ENCODE peak calls at places on chromosomes 6 and 20, in eight cellular contexts. D is IMR-90, V is H9, N is foreskin keratinocyte, K is left ventricle myocardium inferior, O is cardiac muscle cell, X is left lung, F is ovary. W is an unnamed sample. For H3K27me3, the result is how much of the 10 kb centered on the place peaks cover.

GRCh38 chr6:106141441-106142237 is 55.5 kb downstream of the PRDM1 start:
- DNase-seq in D (no peak), V (no peak), N (peak), K (no peak), O (peak), X (no peak), F (no peak), W (no peak)

GRCh38 chr6:39902786-39903465 is 31.3 kb downstream of the MOCS1 start:
- DNase-seq in D (no peak), V (no peak), N (no peak), K (no peak), O (no peak), X (no peak), F (peak), W (no peak)

GRCh38 chr6:89369009-89369408 is 16.5 kb upstream of the UBE2J1 start:
- DNase-seq in D (peak), V (peak), N (no peak), K (peak), O (peak), X (no peak), F (peak), W (no peak)

GRCh38 chr6:38973178-38974057 is 75.2 kb upstream of the GLP1R start:
- DNase-seq in D (peak), V (no peak), N (peak), K (no peak), O (peak), X (no peak), F (no peak), W (peak)

GRCh38 chr6:28659250-28659566 is 133.5 kb downstream of the GPX5 start:
- DNase-seq in D (no peak), V (no peak), N (no peak), K (no peak), O (no peak), X (no peak), F (no peak), W (no peak)

GRCh38 chr20:25314497-25315417 is 66.9 kb downstream of the PYGB start:
- DNase-seq in D (no peak), V (no peak), N (no peak), K (no peak), O (no peak), X (peak), F (no peak), W (no peak)

GRCh38 chr6:399785-400517 is 8.4 kb downstream of the IRF4 start:
- DNase-seq in D (no peak), V (no peak), N (no peak), K (no peak), O (no peak), X (no peak), F (no peak), W (no peak)

GRCh38 chr6:150813319-150813992 is 52.0 kb upstream of the MTHFD1L start:
- DNase-seq in D (peak), V (no peak), N (peak), K (no peak), O (no peak), X (no peak), F (no peak), W (no peak)

GRCh38 chr6:45505470-45505869 is 127.7 kb upstream of the SUPT3H start:
- DNase-seq in D (no peak), V (no peak), N (no peak), K (no peak), O (no peak), X (no peak), F (no peak), W (no peak)

GRCh38 chr6:20409427-20409971 is 7.8 kb downstream of the E2F3 start:
- DNase-seq in D (no peak), V (no peak), N (no peak), K (no peak), O (no peak), X (no peak), F (no peak), W (no peak)

GRCh38 chr20:18672826-18673225 is 85.0 kb downstream of the DTD1 start:
- DNase-seq in D (no peak), V (no peak), N (no peak), K (no peak), O (no peak), X (no peak), F (no peak), W (no peak)

GRCh38 chr6:30615958-30616810 is 859 bp downstream of the PPP1R10 start:
- DNase-seq in D (no peak), V (peak), N (no peak), K (no peak), O (peak), X (no peak), F (no peak), W (no peak)

GRCh38 chr6:168514216-168514615 is 73.2 kb downstream of the SMOC2 start:
- DNase-seq in D (no peak), V (no peak), N (no peak), K (peak), O (peak), X (no peak), F (peak), W (no peak)

GRCh38 chr6:22236626-22237414 is 60.0 kb downstream of the PRL start:
- DNase-seq in D (peak), V (no peak), N (peak), K (no peak), O (no peak), X (no peak), F (no peak), W (peak)

DNA sequence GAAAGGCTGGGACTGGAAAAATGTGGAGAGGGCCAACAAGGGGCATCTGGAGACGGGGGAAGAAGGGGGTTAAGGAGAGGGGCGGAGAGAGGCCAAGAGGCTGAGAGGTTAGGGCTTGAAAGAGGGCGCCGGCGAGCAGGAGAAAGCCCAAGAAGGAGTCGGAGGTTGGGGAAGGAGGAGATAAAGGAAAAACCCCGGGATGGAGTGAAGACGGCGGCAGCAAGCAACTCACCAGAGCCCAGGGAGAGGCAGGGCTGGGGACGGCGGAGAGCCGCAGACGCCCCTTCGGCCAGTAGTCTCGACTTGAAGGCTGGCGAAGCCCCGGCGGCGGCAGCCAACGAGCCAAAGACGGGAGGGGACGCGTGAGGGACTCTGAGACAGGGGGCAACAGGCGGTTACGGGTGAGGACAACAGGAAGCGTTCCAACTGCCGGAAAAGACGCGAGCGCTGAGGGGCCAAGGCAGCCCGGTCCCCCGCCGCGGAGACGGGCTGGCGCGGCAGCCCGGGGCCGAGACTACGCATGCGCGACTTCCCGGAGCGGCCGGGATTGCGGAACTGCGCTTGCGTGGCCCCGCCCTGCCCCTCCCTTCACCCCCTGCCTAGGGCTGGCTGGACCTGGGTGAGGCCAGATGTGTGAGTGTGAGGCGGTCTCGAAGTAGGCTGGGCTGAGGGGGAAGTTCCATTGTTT is at the start of gene STK38:
- DNase-seq in D (peak), V (peak), N (peak), K (peak), O (peak), X (peak), F (peak), W (peak)
- TF ChIP-seq CTCF in D (no peak), V (no peak), N (peak), K (peak), O (peak), X (no peak), F (no peak), W (peak)

GRCh38 chr20:46203510-46203837 is 85.4 kb downstream of the CD40 start:
- DNase-seq in D (no peak), V (no peak), N (no peak), K (no peak), O (no peak), X (no peak), F (no peak), W (no peak)
- H3K27me3 ChIP-seq in D (under half), V (under half), N (half or more), K (half or more), O (under half), X (under half), F (under half), W (under half)

DNA sequence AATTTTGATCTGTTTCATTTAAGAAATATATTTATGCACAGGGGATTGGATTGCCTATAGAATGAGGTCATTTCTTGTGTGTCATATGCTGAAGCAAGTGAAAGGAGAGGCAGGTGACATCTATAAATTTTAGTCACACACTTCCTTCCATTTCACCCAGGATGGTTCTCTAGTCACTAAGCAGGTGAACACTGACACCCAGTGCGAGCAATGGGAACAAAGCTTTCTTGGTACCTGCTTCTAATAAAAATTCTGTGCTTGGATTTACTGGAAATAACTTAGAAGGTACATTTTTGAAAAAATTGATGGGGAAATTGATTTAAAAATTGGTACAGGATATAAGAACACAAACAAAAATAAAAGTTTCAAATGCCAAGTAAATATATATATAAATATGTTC is 66.9 kb upstream of the MC3R start:
- DNase-seq in D (no peak), V (no peak), N (no peak), K (no peak), O (no peak), X (no peak), F (no peak), W (no peak)
- TF ChIP-seq CTCF in D (no peak), V (no peak), N (peak), K (peak), O (no peak), X (no peak), F (no peak), W (no peak)

GRCh38 chr6:80472276-80472675 is 365.8 kb downstream of the BCKDHB start:
- DNase-seq in D (peak), V (no peak), N (no peak), K (no peak), O (no peak), X (no peak), F (no peak), W (no peak)
- H3K27me3 ChIP-seq in D (under half), V (under half), N (under half), K (under half), O (under half), X (under half), F (under half), W (under half)

GRCh38 chr6:43020052-43020705 is 1.2 kb upstream of the RRP36 start:
- DNase-seq in D (no peak), V (no peak), N (no peak), K (no peak), O (no peak), X (no peak), F (no peak), W (no peak)
- TF ChIP-seq CTCF in D (no peak), V (no peak), N (no peak), K (no peak), O (no peak), X (no peak), F (no peak), W (no peak)

GRCh38 chr20:63342561-63343459 is 18.3 kb downstream of the CHRNA4 start:
- DNase-seq in D (no peak), V (no peak), N (no peak), K (no peak), O (no peak), X (peak), F (no peak), W (no peak)
- H3K27me3 ChIP-seq in D (under half), V (under half), N (under half), K (half or more), O (under half), X (under half), F (under half), W (under half)

DNA sequence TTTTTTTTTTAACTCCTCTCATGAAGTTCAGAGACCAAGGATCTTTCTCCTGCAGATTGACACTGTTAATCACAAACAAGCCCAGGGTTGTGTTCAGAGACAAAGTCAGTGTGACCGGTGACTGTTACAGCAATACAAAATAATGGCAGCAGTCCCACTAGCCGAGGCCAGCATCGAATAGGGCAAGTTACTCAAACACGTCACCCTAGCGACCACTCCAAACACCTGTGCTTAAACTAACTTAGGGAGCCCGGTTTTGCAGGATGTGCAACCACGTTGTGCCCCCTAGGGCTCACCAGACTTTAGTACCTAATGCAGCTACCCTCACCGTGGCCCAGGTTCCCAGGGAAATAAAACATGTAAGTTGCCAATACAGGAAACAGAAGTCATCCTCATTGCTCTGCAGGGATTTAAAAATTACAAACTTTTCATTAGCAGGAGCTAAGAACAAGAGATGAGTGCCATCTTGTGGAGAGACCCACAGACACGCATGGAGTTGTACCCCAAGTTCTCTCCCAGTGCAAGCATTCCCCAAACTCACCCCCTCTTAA is 38.1 kb downstream of the FAM50B start:
- DNase-seq in D (peak), V (no peak), N (no peak), K (no peak), O (no peak), X (no peak), F (no peak), W (no peak)
- TF ChIP-seq CTCF in D (peak), V (peak), N (peak), K (peak), O (peak), X (peak), F (no peak), W (peak)

GRCh38 chr20:22581437-22582385 is 2.7 kb downstream of the FOXA2 start:
- DNase-seq in D (no peak), V (peak), N (no peak), K (no peak), O (no peak), X (peak), F (no peak), W (no peak)
- H3K27me3 ChIP-seq in D (half or more), V (half or more), N (half or more), K (half or more), O (half or more), X (half or more), F (under half), W (half or more)

GRCh38 chr6:157213897-157214296 is 109.4 kb downstream of the TMEM242 start:
- DNase-seq in D (no peak), V (no peak), N (no peak), K (no peak), O (no peak), X (no peak), F (no peak), W (no peak)
- TF ChIP-seq CTCF in D (no peak), V (no peak), N (no peak), K (no peak), O (no peak), X (no peak), F (no peak), W (no peak)

W was measured in BJ.